ENCODE peak calls at places on chromosomes 7 and 10, in eight cellular contexts. N is hypothalamus; G is NCI-H146; Q is kidney epithelial cell; B is AG09309; T is GM20000; Y is HFF-Myc; S is activated naive CD8-positive, alpha-beta T cell treated with anti-CD3 and anti-CD28 coated beads for 36 hours. V is an unnamed sample.

GRCh38 chr7:51543801-51544553 is 227.4 kb upstream of the COBL start:
- DNase-seq in N (no peak), G (peak; percentile 31), Q (no peak), B (no peak), T (no peak), Y (no peak), S (no peak), V (no peak)

GRCh38 chr7:141654551-141654950 is 47.4 kb downstream of the DENND11 start:
- DNase-seq in N (peak; percentile 72), G (peak; percentile 83), Q (peak; percentile 53), B (peak; percentile 10), T (peak; percentile 70), Y (peak; percentile 35), S (peak; percentile 50), V (peak; percentile 65)

GRCh38 chr7:143363011-143363937 is 761 bp upstream of the FAM131B start:
- DNase-seq in N (peak; percentile 54), G (no peak), Q (no peak), B (no peak), T (no peak), Y (no peak), S (no peak), V (no peak)

GRCh38 chr7:147023390-147023914 is 906.9 kb downstream of the CNTNAP2 start:
- DNase-seq in N (no peak), G (no peak), Q (no peak), B (no peak), T (no peak), Y (no peak), S (no peak), V (no peak)

GRCh38 chr10:13787015-13787421 is 200.3 kb downstream of the PRPF18 start:
- DNase-seq in N (no peak), G (no peak), Q (no peak), B (no peak), T (peak; percentile 68), Y (no peak), S (peak; percentile 75), V (peak; percentile 73)

GRCh38 chr10:65040796-65041195 is 1519.6 kb downstream of the REEP3 start:
- DNase-seq in N (no peak), G (no peak), Q (no peak), B (no peak), T (no peak), Y (no peak), S (no peak), V (no peak)

GRCh38 chr7:6153646-6154541 is 118.5 kb downstream of the CYTH3 start:
- DNase-seq in N (no peak), G (no peak), Q (no peak), B (no peak), T (no peak), Y (no peak), S (no peak), V (no peak)

GRCh38 chr10:44975487-44976331 is 2.9 kb downstream of the DEPP1 start:
- DNase-seq in N (no peak), G (peak; percentile 48), Q (peak; percentile 77), B (no peak), T (no peak), Y (no peak), S (no peak), V (peak; percentile 52)

GRCh38 chr7:90706067-90706716 is 110.1 kb downstream of the CDK14 start:
- DNase-seq in N (no peak), G (peak; percentile 54), Q (no peak), B (no peak), T (no peak), Y (no peak), S (no peak), V (no peak)

GRCh38 chr7:156625585-156625984 is 15.0 kb upstream of the RNF32 start:
- DNase-seq in N (no peak), G (no peak), Q (no peak), B (no peak), T (no peak), Y (no peak), S (no peak), V (no peak)